ENCODE peak calls at places on chromosomes 7 and 10, in nine cellular contexts. E, P, H, S, A, G, W, C and R are unnamed samples.
A peak's percentile ranks its signal among the peaks of the same experiment; 100 is the strongest.

GRCh38 chr7:88669913-88670312 is 89.6 kb upstream of the ZNF804B start:
- DNase-seq in E (no peak), P (no peak), H (no peak), S (no peak), A (no peak), G (no peak), W (no peak), C (no peak), R (no peak)

GRCh38 chr7:30968294-30968693 is 4.5 kb downstream of the GHRHR start:
- DNase-seq in E (no peak), P (no peak), H (no peak), S (no peak), A (no peak), G (no peak), W (no peak), C (peak; percentile 10), R (no peak)

GRCh38 chr7:139743967-139744767 is 33.6 kb downstream of the HIPK2 start:
- DNase-seq in E (no peak), P (no peak), H (no peak), S (no peak), A (no peak), G (no peak), W (no peak), C (no peak), R (no peak)

GRCh38 chr7:135782377-135782776 is 33.8 kb upstream of the FAM180A start:
- DNase-seq in E (no peak), P (no peak), H (no peak), S (no peak), A (no peak), G (no peak), W (no peak), C (no peak), R (no peak)

GRCh38 chr10:125014984-125015944 is 73.3 kb downstream of the ZRANB1 start:
- DNase-seq in E (peak; percentile 84), P (peak; percentile 89), H (no peak), S (no peak), A (peak; percentile 15), G (no peak), W (no peak), C (no peak), R (peak; percentile 50)

GRCh38 chr10:15385552-15386455 is 14.7 kb upstream of the FAM171A1 start:
- DNase-seq in E (no peak), P (no peak), H (no peak), S (no peak), A (no peak), G (no peak), W (no peak), C (no peak), R (no peak)

GRCh38 chr7:134016223-134016941 is 110.8 kb upstream of the LRGUK start:
- DNase-seq in E (no peak), P (no peak), H (peak; percentile 26), S (peak; percentile 17), A (no peak), G (no peak), W (no peak), C (no peak), R (no peak)

GRCh38 chr10:102946992-102947391 is 28.9 kb downstream of the CNNM2 start:
- DNase-seq in E (no peak), P (no peak), H (no peak), S (no peak), A (no peak), G (no peak), W (no peak), C (no peak), R (no peak)

GRCh38 chr7:18019562-18019961 is 8.1 kb downstream of the PRPS1L1 start:
- DNase-seq in E (no peak), P (no peak), H (no peak), S (no peak), A (no peak), G (no peak), W (no peak), C (no peak), R (no peak)

GRCh38 chr7:37052673-37053072 is 328.4 kb upstream of the AOAH start:
- DNase-seq in E (no peak), P (no peak), H (peak; percentile 67), S (peak; percentile 68), A (no peak), G (no peak), W (no peak), C (no peak), R (no peak)

GRCh38 chr10:83603708-83604107 is 535.6 kb upstream of the GHITM start:
- DNase-seq in E (no peak), P (no peak), H (no peak), S (no peak), A (no peak), G (no peak), W (no peak), C (no peak), R (no peak)

GRCh38 chr10:10044959-10045764 is 972.5 kb upstream of the CELF2 start:
- DNase-seq in E (no peak), P (no peak), H (no peak), S (no peak), A (no peak), G (peak; percentile 64), W (no peak), C (no peak), R (no peak)

GRCh38 chr10:71621783-71622526 is 97.6 kb downstream of the C10orf105 start:
- DNase-seq in E (no peak), P (peak; percentile 79), H (no peak), S (no peak), A (no peak), G (no peak), W (no peak), C (no peak), R (no peak)

GRCh38 chr7:25839084-25839769 is 312.8 kb upstream of the NFE2L3 start:
- DNase-seq in E (no peak), P (no peak), H (no peak), S (peak; percentile 52), A (no peak), G (no peak), W (no peak), C (no peak), R (no peak)

GRCh38 chr7:101625076-101625914 is 3.8 kb downstream of the MYL10 start:
- DNase-seq in E (no peak), P (no peak), H (no peak), S (no peak), A (no peak), G (no peak), W (no peak), C (no peak), R (no peak)

GRCh38 chr10:15259136-15259535 is 90.6 kb upstream of the NMT2 start:
- DNase-seq in E (no peak), P (no peak), H (no peak), S (no peak), A (no peak), G (no peak), W (no peak), C (no peak), R (no peak)

GRCh38 chr10:88493676-88494483 is 89.2 kb downstream of the RNLS start:
- DNase-seq in E (no peak), P (no peak), H (no peak), S (no peak), A (no peak), G (no peak), W (no peak), C (no peak), R (no peak)

GRCh38 chr10:70272925-70273316 is 10.9 kb downstream of the NPFFR1 start:
- DNase-seq in E (no peak), P (no peak), H (no peak), S (peak; percentile 61), A (peak; percentile 8), G (no peak), W (peak; percentile 37), C (peak; percentile 47), R (no peak)

GRCh38 chr10:23070819-23071218 is 24.6 kb upstream of the MSRB2 start:
- DNase-seq in E (no peak), P (no peak), H (no peak), S (no peak), A (no peak), G (no peak), W (no peak), C (no peak), R (no peak)

GRCh38 chr10:47296941-47297340 is 3.1 kb upstream of the GDF10 start:
- DNase-seq in E (no peak), P (peak; percentile 49), H (no peak), S (no peak), A (no peak), G (no peak), W (no peak), C (no peak), R (no peak)